ENCODE peak calls at places on chromosomes 1 and 21, in nine cellular contexts. One of them, this sample, is unnamed.

GRCh38 chr21:45074818-45075605 is 632 bp downstream of the ADARB1 start:
- DNase-seq in neural progenitor cell: peak
- DNase-seq in mucosa of descending colon: peak
- DNase-seq in RWPE2: no peak
- DNase-seq in astrocyte of the hippocampus: peak
- DNase-seq in stimulated activated CD4-positive, alpha-beta T cell treated with anti-CD3 and anti-CD28 coated beads, Interleukin-1b, Interleukin-23, amount 100 ng/mL, for 4 hours: peak
- DNase-seq in naive B cell: no peak
- DNase-seq in hepatic stellate cell: peak
- DNase-seq in thoracic aorta: no peak
- DNase-seq in this sample: no peak

GRCh38 chr1:6007318-6008083 is 15.3 kb upstream of the NPHP4 start:
- DNase-seq in neural progenitor cell: no peak
- DNase-seq in mucosa of descending colon: no peak
- DNase-seq in RWPE2: peak
- DNase-seq in astrocyte of the hippocampus: peak
- DNase-seq in stimulated activated CD4-positive, alpha-beta T cell treated with anti-CD3 and anti-CD28 coated beads, Interleukin-1b, Interleukin-23, amount 100 ng/mL, for 4 hours: no peak
- DNase-seq in naive B cell: no peak
- DNase-seq in hepatic stellate cell: peak
- DNase-seq in thoracic aorta: no peak
- DNase-seq in this sample: no peak

GRCh38 chr1:6075747-6076146 is 30.1 kb downstream of the KCNAB2 start:
- DNase-seq in neural progenitor cell: no peak
- DNase-seq in mucosa of descending colon: no peak
- DNase-seq in RWPE2: no peak
- DNase-seq in astrocyte of the hippocampus: no peak
- DNase-seq in stimulated activated CD4-positive, alpha-beta T cell treated with anti-CD3 and anti-CD28 coated beads, Interleukin-1b, Interleukin-23, amount 100 ng/mL, for 4 hours: no peak
- DNase-seq in naive B cell: no peak
- DNase-seq in hepatic stellate cell: no peak
- DNase-seq in thoracic aorta: no peak
- DNase-seq in this sample: peak

GRCh38 chr1:58975888-58976287 is 192.0 kb upstream of the JUN start:
- DNase-seq in neural progenitor cell: no peak
- DNase-seq in mucosa of descending colon: no peak
- DNase-seq in RWPE2: no peak
- DNase-seq in astrocyte of the hippocampus: no peak
- DNase-seq in stimulated activated CD4-positive, alpha-beta T cell treated with anti-CD3 and anti-CD28 coated beads, Interleukin-1b, Interleukin-23, amount 100 ng/mL, for 4 hours: no peak
- DNase-seq in naive B cell: no peak
- DNase-seq in hepatic stellate cell: no peak
- DNase-seq in thoracic aorta: no peak
- DNase-seq in this sample: no peak

GRCh38 chr1:200364121-200364759 is 45.6 kb downstream of the ZNF281 start:
- DNase-seq in neural progenitor cell: no peak
- DNase-seq in mucosa of descending colon: no peak
- DNase-seq in RWPE2: no peak
- DNase-seq in astrocyte of the hippocampus: peak
- DNase-seq in stimulated activated CD4-positive, alpha-beta T cell treated with anti-CD3 and anti-CD28 coated beads, Interleukin-1b, Interleukin-23, amount 100 ng/mL, for 4 hours: no peak
- DNase-seq in naive B cell: no peak
- DNase-seq in hepatic stellate cell: no peak
- DNase-seq in thoracic aorta: no peak
- DNase-seq in this sample: peak

GRCh38 chr1:67044631-67045270 is 9.2 kb downstream of the SLC35D1 start:
- DNase-seq in neural progenitor cell: no peak
- DNase-seq in mucosa of descending colon: no peak
- DNase-seq in RWPE2: no peak
- DNase-seq in astrocyte of the hippocampus: no peak
- DNase-seq in stimulated activated CD4-positive, alpha-beta T cell treated with anti-CD3 and anti-CD28 coated beads, Interleukin-1b, Interleukin-23, amount 100 ng/mL, for 4 hours: no peak
- DNase-seq in naive B cell: no peak
- DNase-seq in hepatic stellate cell: no peak
- DNase-seq in thoracic aorta: no peak
- DNase-seq in this sample: no peak

GRCh38 chr1:1281533-1282321 is 1.5 kb downstream of the SCNN1D start:
- DNase-seq in neural progenitor cell: no peak
- DNase-seq in mucosa of descending colon: peak
- DNase-seq in RWPE2: no peak
- DNase-seq in astrocyte of the hippocampus: peak
- DNase-seq in stimulated activated CD4-positive, alpha-beta T cell treated with anti-CD3 and anti-CD28 coated beads, Interleukin-1b, Interleukin-23, amount 100 ng/mL, for 4 hours: no peak
- DNase-seq in naive B cell: no peak
- DNase-seq in hepatic stellate cell: peak
- DNase-seq in thoracic aorta: no peak
- DNase-seq in this sample: no peak

GRCh38 chr1:24900486-24900849 is 29.6 kb downstream of the RUNX3 start:
- DNase-seq in neural progenitor cell: no peak
- DNase-seq in mucosa of descending colon: peak
- DNase-seq in RWPE2: peak
- DNase-seq in astrocyte of the hippocampus: no peak
- DNase-seq in stimulated activated CD4-positive, alpha-beta T cell treated with anti-CD3 and anti-CD28 coated beads, Interleukin-1b, Interleukin-23, amount 100 ng/mL, for 4 hours: no peak
- DNase-seq in naive B cell: no peak
- DNase-seq in hepatic stellate cell: peak
- DNase-seq in thoracic aorta: no peak
- DNase-seq in this sample: no peak

GRCh38 chr1:113042336-113043143 is 30.5 kb upstream of the LRIG2 start:
- DNase-seq in neural progenitor cell: peak
- DNase-seq in mucosa of descending colon: peak
- DNase-seq in RWPE2: peak
- DNase-seq in astrocyte of the hippocampus: peak
- DNase-seq in stimulated activated CD4-positive, alpha-beta T cell treated with anti-CD3 and anti-CD28 coated beads, Interleukin-1b, Interleukin-23, amount 100 ng/mL, for 4 hours: peak
- DNase-seq in naive B cell: peak
- DNase-seq in hepatic stellate cell: peak
- DNase-seq in thoracic aorta: peak
- DNase-seq in this sample: peak

GRCh38 chr1:22814176-22815042 is 103.8 kb downstream of the EPHB2 start:
- DNase-seq in neural progenitor cell: no peak
- DNase-seq in mucosa of descending colon: peak
- DNase-seq in RWPE2: no peak
- DNase-seq in astrocyte of the hippocampus: peak
- DNase-seq in stimulated activated CD4-positive, alpha-beta T cell treated with anti-CD3 and anti-CD28 coated beads, Interleukin-1b, Interleukin-23, amount 100 ng/mL, for 4 hours: no peak
- DNase-seq in naive B cell: no peak
- DNase-seq in hepatic stellate cell: no peak
- DNase-seq in thoracic aorta: peak
- DNase-seq in this sample: peak

GRCh38 chr1:156709743-156710489 is 4.5 kb upstream of the CRABP2 start:
- DNase-seq in neural progenitor cell: peak
- DNase-seq in mucosa of descending colon: peak
- DNase-seq in RWPE2: no peak
- DNase-seq in astrocyte of the hippocampus: peak
- DNase-seq in stimulated activated CD4-positive, alpha-beta T cell treated with anti-CD3 and anti-CD28 coated beads, Interleukin-1b, Interleukin-23, amount 100 ng/mL, for 4 hours: no peak
- DNase-seq in naive B cell: no peak
- DNase-seq in hepatic stellate cell: peak
- DNase-seq in thoracic aorta: peak
- DNase-seq in this sample: no peak

GRCh38 chr1:40132383-40133121 is 28.6 kb upstream of the RLF start:
- DNase-seq in neural progenitor cell: no peak
- DNase-seq in mucosa of descending colon: no peak
- DNase-seq in RWPE2: no peak
- DNase-seq in astrocyte of the hippocampus: peak
- DNase-seq in stimulated activated CD4-positive, alpha-beta T cell treated with anti-CD3 and anti-CD28 coated beads, Interleukin-1b, Interleukin-23, amount 100 ng/mL, for 4 hours: no peak
- DNase-seq in naive B cell: no peak
- DNase-seq in hepatic stellate cell: peak
- DNase-seq in thoracic aorta: no peak
- DNase-seq in this sample: no peak

GRCh38 chr1:236251587-236251986 is 30.2 kb downstream of the ERO1B start:
- DNase-seq in neural progenitor cell: no peak
- DNase-seq in mucosa of descending colon: no peak
- DNase-seq in RWPE2: no peak
- DNase-seq in astrocyte of the hippocampus: no peak
- DNase-seq in stimulated activated CD4-positive, alpha-beta T cell treated with anti-CD3 and anti-CD28 coated beads, Interleukin-1b, Interleukin-23, amount 100 ng/mL, for 4 hours: no peak
- DNase-seq in naive B cell: no peak
- DNase-seq in hepatic stellate cell: no peak
- DNase-seq in thoracic aorta: no peak
- DNase-seq in this sample: no peak

GRCh38 chr1:174224641-174225040 is 65.3 kb downstream of the RABGAP1L start:
- DNase-seq in neural progenitor cell: no peak
- DNase-seq in mucosa of descending colon: no peak
- DNase-seq in RWPE2: no peak
- DNase-seq in astrocyte of the hippocampus: no peak
- DNase-seq in stimulated activated CD4-positive, alpha-beta T cell treated with anti-CD3 and anti-CD28 coated beads, Interleukin-1b, Interleukin-23, amount 100 ng/mL, for 4 hours: no peak
- DNase-seq in naive B cell: no peak
- DNase-seq in hepatic stellate cell: no peak
- DNase-seq in thoracic aorta: no peak
- DNase-seq in this sample: no peak

GRCh38 chr1:3630914-3631313 is 6.1 kb downstream of the TPRG1L start:
- DNase-seq in neural progenitor cell: no peak
- DNase-seq in mucosa of descending colon: no peak
- DNase-seq in RWPE2: no peak
- DNase-seq in astrocyte of the hippocampus: no peak
- DNase-seq in stimulated activated CD4-positive, alpha-beta T cell treated with anti-CD3 and anti-CD28 coated beads, Interleukin-1b, Interleukin-23, amount 100 ng/mL, for 4 hours: no peak
- DNase-seq in naive B cell: no peak
- DNase-seq in hepatic stellate cell: no peak
- DNase-seq in thoracic aorta: no peak
- DNase-seq in this sample: no peak

GRCh38 chr1:222618880-222619321 is 1.0 kb downstream of the MIA3 start:
- DNase-seq in neural progenitor cell: peak
- DNase-seq in mucosa of descending colon: peak
- DNase-seq in RWPE2: no peak
- DNase-seq in astrocyte of the hippocampus: peak
- DNase-seq in stimulated activated CD4-positive, alpha-beta T cell treated with anti-CD3 and anti-CD28 coated beads, Interleukin-1b, Interleukin-23, amount 100 ng/mL, for 4 hours: no peak
- DNase-seq in naive B cell: no peak
- DNase-seq in hepatic stellate cell: peak
- DNase-seq in thoracic aorta: no peak
- DNase-seq in this sample: no peak

GRCh38 chr1:63073530-63074306 is 248.6 kb upstream of the FOXD3 start:
- DNase-seq in neural progenitor cell: peak
- DNase-seq in mucosa of descending colon: no peak
- DNase-seq in RWPE2: no peak
- DNase-seq in astrocyte of the hippocampus: peak
- DNase-seq in stimulated activated CD4-positive, alpha-beta T cell treated with anti-CD3 and anti-CD28 coated beads, Interleukin-1b, Interleukin-23, amount 100 ng/mL, for 4 hours: no peak
- DNase-seq in naive B cell: no peak
- DNase-seq in hepatic stellate cell: no peak
- DNase-seq in thoracic aorta: no peak
- DNase-seq in this sample: no peak

GRCh38 chr1:201885531-201886075 is 3.1 kb upstream of the SHISA4 start:
- DNase-seq in neural progenitor cell: no peak
- DNase-seq in mucosa of descending colon: no peak
- DNase-seq in RWPE2: no peak
- DNase-seq in astrocyte of the hippocampus: peak
- DNase-seq in stimulated activated CD4-positive, alpha-beta T cell treated with anti-CD3 and anti-CD28 coated beads, Interleukin-1b, Interleukin-23, amount 100 ng/mL, for 4 hours: no peak
- DNase-seq in naive B cell: no peak
- DNase-seq in hepatic stellate cell: peak
- DNase-seq in thoracic aorta: no peak
- DNase-seq in this sample: no peak

GRCh38 chr1:34268311-34269042 is 91.8 kb downstream of the C1orf94 start:
- DNase-seq in neural progenitor cell: no peak
- DNase-seq in mucosa of descending colon: no peak
- DNase-seq in RWPE2: no peak
- DNase-seq in astrocyte of the hippocampus: peak
- DNase-seq in stimulated activated CD4-positive, alpha-beta T cell treated with anti-CD3 and anti-CD28 coated beads, Interleukin-1b, Interleukin-23, amount 100 ng/mL, for 4 hours: no peak
- DNase-seq in naive B cell: no peak
- DNase-seq in hepatic stellate cell: no peak
- DNase-seq in thoracic aorta: no peak
- DNase-seq in this sample: no peak

GRCh38 chr1:101236546-101237228 is at the start of gene S1PR1:
- DNase-seq in neural progenitor cell: peak
- DNase-seq in mucosa of descending colon: peak
- DNase-seq in RWPE2: peak
- DNase-seq in astrocyte of the hippocampus: peak
- DNase-seq in stimulated activated CD4-positive, alpha-beta T cell treated with anti-CD3 and anti-CD28 coated beads, Interleukin-1b, Interleukin-23, amount 100 ng/mL, for 4 hours: peak
- DNase-seq in naive B cell: peak
- DNase-seq in hepatic stellate cell: peak
- DNase-seq in thoracic aorta: no peak
- DNase-seq in this sample: no peak

GRCh38 chr21:40204956-40205355 is 337.7 kb downstream of the PCP4 start:
- DNase-seq in neural progenitor cell: peak
- DNase-seq in mucosa of descending colon: no peak
- DNase-seq in RWPE2: no peak
- DNase-seq in astrocyte of the hippocampus: no peak
- DNase-seq in stimulated activated CD4-positive, alpha-beta T cell treated with anti-CD3 and anti-CD28 coated beads, Interleukin-1b, Interleukin-23, amount 100 ng/mL, for 4 hours: no peak
- DNase-seq in naive B cell: no peak
- DNase-seq in hepatic stellate cell: no peak
- DNase-seq in thoracic aorta: no peak
- DNase-seq in this sample: no peak

GRCh38 chr1:168476588-168477379 is 67.0 kb downstream of the XCL2 start:
- DNase-seq in neural progenitor cell: no peak
- DNase-seq in mucosa of descending colon: no peak
- DNase-seq in RWPE2: peak
- DNase-seq in astrocyte of the hippocampus: no peak
- DNase-seq in stimulated activated CD4-positive, alpha-beta T cell treated with anti-CD3 and anti-CD28 coated beads, Interleukin-1b, Interleukin-23, amount 100 ng/mL, for 4 hours: no peak
- DNase-seq in naive B cell: no peak
- DNase-seq in hepatic stellate cell: no peak
- DNase-seq in thoracic aorta: no peak
- DNase-seq in this sample: no peak

This sample was measured in Karpas-422.